ENCODE peak calls at places on chromosomes 6 and 20, in six cellular contexts. R is adrenal gland; C is CD8-positive, alpha-beta T cell; E is IMR-90; I is A549; Y is fibroblast of pulmonary artery. V is an unnamed sample.

GRCh38 chr6:149052350-149053106 is 265.0 kb upstream of the TAB2 start:
- DNase-seq in R (no peak), C (no peak), E (no peak), I (no peak), Y (no peak), V (no peak)

GRCh38 chr6:144568241-144568640 is 283.1 kb downstream of the UTRN start:
- DNase-seq in R (no peak), C (no peak), E (no peak), I (no peak), Y (peak; percentile 52), V (no peak)

GRCh38 chr6:53593001-53593488 is 48.1 kb upstream of the GCLC start:
- DNase-seq in R (no peak), C (no peak), E (peak; percentile 79), I (no peak), Y (peak; percentile 43), V (peak; percentile 60)

GRCh38 chr6:28764014-28764723 is 159.6 kb downstream of the TRIM27 start:
- DNase-seq in R (no peak), C (no peak), E (no peak), I (peak; percentile 57), Y (no peak), V (no peak)

GRCh38 chr20:61599061-61599930 is 347.2 kb downstream of the CDH4 start:
- DNase-seq in R (no peak), C (no peak), E (no peak), I (no peak), Y (no peak), V (peak; percentile 11)

GRCh38 chr6:15841937-15842698 is 179.3 kb upstream of the DTNBP1 start:
- DNase-seq in R (no peak), C (no peak), E (no peak), I (no peak), Y (no peak), V (no peak)

GRCh38 chr6:94454231-94454630 is 1034.9 kb upstream of the EPHA7 start:
- DNase-seq in R (no peak), C (no peak), E (no peak), I (no peak), Y (no peak), V (no peak)

GRCh38 chr6:26033942-26034354 is 53.3 kb upstream of the HFE start:
- DNase-seq in R (no peak), C (no peak), E (no peak), I (no peak), Y (no peak), V (no peak)

GRCh38 chr6:34151321-34152041 is 5.6 kb upstream of the GRM4 start:
- DNase-seq in R (no peak), C (no peak), E (no peak), I (no peak), Y (no peak), V (no peak)

GRCh38 chr20:23305098-23305497 is 45.5 kb upstream of the NXT1 start:
- DNase-seq in R (no peak), C (no peak), E (no peak), I (no peak), Y (peak; percentile 69), V (no peak)

GRCh38 chr6:31771992-31772358 is 5.2 kb downstream of the VWA7 start:
- DNase-seq in R (no peak), C (peak; percentile 36), E (peak; percentile 53), I (no peak), Y (peak; percentile 45), V (no peak)

GRCh38 chr6:28838289-28838633 is 85.5 kb downstream of the TRIM27 start:
- DNase-seq in R (peak; percentile 74), C (peak; percentile 52), E (peak; percentile 70), I (peak; percentile 74), Y (peak; percentile 82), V (peak; percentile 78)

GRCh38 chr6:44642870-44643522 is 255.5 kb downstream of the CDC5L start:
- DNase-seq in R (no peak), C (no peak), E (peak; percentile 18), I (peak; percentile 5), Y (no peak), V (no peak)

GRCh38 chr6:143673638-143674037 is 4.1 kb upstream of the PHACTR2 start:
- DNase-seq in R (no peak), C (no peak), E (peak; percentile 77), I (peak; percentile 77), Y (peak; percentile 81), V (peak; percentile 80)

GRCh38 chr20:17227199-17227535 is 327 bp downstream of the PCSK2 start:
- DNase-seq in R (no peak), C (no peak), E (no peak), I (no peak), Y (no peak), V (no peak)

GRCh38 chr6:130995783-130996447 is 67.1 kb downstream of the EPB41L2 start:
- DNase-seq in R (no peak), C (no peak), E (peak; percentile 29), I (no peak), Y (no peak), V (peak; percentile 46)

GRCh38 chr20:57682184-57683038 is 27.4 kb downstream of the PMEPA1 start:
- DNase-seq in R (no peak), C (no peak), E (no peak), I (no peak), Y (no peak), V (no peak)

GRCh38 chr6:20313960-20314530 is 87.6 kb upstream of the E2F3 start:
- DNase-seq in R (no peak), C (no peak), E (no peak), I (no peak), Y (no peak), V (peak; percentile 14)

GRCh38 chr6:444653-445275 is 53.2 kb downstream of the IRF4 start:
- DNase-seq in R (no peak), C (peak; percentile 74), E (no peak), I (no peak), Y (no peak), V (no peak)

GRCh38 chr6:25872804-25873203 is 1.2 kb downstream of the SLC17A3 start:
- DNase-seq in R (no peak), C (peak; percentile 54), E (no peak), I (no peak), Y (no peak), V (no peak)

GRCh38 chr6:22470454-22471368 is 98.7 kb upstream of the HDGFL1 start:
- DNase-seq in R (peak; percentile 37), C (no peak), E (peak; percentile 51), I (peak; percentile 35), Y (peak; percentile 73), V (peak; percentile 16)

GRCh38 chr20:59063358-59064213 is 21.0 kb upstream of the PRELID3B start:
- DNase-seq in R (no peak), C (no peak), E (peak; percentile 95), I (peak; percentile 42), Y (peak; percentile 80), V (peak; percentile 75)

GRCh38 chr20:56588996-56589395 is 40.1 kb upstream of the TFAP2C start:
- DNase-seq in R (no peak), C (no peak), E (no peak), I (no peak), Y (no peak), V (no peak)

DNA sequence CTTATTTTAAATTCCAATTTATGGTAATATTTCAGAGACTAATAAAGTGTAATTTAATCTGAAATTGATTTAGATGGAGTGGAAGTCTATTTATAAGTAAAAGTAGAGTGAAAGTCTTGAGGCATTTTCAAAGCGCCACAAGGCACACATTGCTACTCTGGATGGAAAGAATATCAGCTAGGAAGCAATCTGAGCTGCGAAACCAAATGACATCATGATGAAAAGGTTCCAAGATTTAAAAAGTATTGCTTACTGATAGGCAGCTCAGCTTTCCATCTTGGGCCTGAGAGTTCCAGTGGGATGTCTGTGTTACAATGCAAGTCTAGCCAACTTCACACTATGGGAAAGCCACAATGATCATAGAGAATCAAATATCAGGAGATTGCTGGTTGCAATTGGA is 127.0 kb upstream of the VGLL2 start:
- DNase-seq in R (no peak), C (no peak), E (no peak), I (no peak), Y (no peak), V (no peak)
- H3K4me3 ChIP-seq in R (no peak overlapping the region), C (no peak overlapping the region), E (no peak overlapping the region), I (no peak overlapping the region), Y (no peak overlapping the region), V (no peak overlapping the region)

GRCh38 chr6:112298021-112298745 is 43.8 kb upstream of the LAMA4 start:
- DNase-seq in R (no peak), C (no peak), E (peak; percentile 97), I (peak; percentile 45), Y (peak; percentile 88), V (peak; percentile 88)

GRCh38 chr6:112300888-112301287 is 46.2 kb upstream of the RFPL4B start:
- DNase-seq in R (no peak), C (no peak), E (no peak), I (no peak), Y (no peak), V (no peak)

GRCh38 chr6:112296694-112297093 is 42.3 kb upstream of the LAMA4 start:
- DNase-seq in R (no peak), C (no peak), E (peak; percentile 20), I (no peak), Y (no peak), V (no peak)

GRCh38 chr6:112298816-112299281 is 44.5 kb upstream of the LAMA4 start:
- DNase-seq in R (no peak), C (no peak), E (peak; percentile 94), I (peak; percentile 43), Y (peak; percentile 68), V (peak; percentile 67)

DNA sequence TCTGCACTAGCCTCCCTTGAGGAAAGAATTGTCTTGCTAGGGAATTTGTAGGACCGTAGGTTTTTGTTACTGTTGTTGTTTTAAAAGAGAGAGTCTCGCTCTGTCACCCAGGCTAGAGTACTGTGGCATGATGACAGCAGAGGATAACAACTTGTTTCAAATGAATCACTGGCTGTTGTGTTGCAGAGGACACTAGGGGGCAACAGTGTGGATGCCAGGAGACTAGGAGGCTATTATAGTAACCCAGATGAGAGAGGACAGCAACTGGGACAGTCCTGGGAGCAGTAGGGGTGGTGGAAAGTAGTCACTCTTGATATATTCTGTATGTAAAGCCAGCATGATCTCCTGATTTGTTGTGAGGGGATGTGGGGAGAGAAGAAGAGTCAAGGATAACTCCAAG is 41.8 kb upstream of the LAMA4 start:
- DNase-seq in R (no peak), C (no peak), E (peak; percentile 67), I (peak; percentile 35), Y (peak; percentile 59), V (peak; percentile 51)
- TF ChIP-seq CTCF in R (no peak), C (no peak), E (peak; percentile 65), I (peak; percentile 25), Y (peak; percentile 64), V (peak; percentile 63)

GRCh38 chr6:68559716-68560115 is 75.4 kb upstream of the ADGRB3 start:
- DNase-seq in R (no peak), C (no peak), E (no peak), I (no peak), Y (peak; percentile 1), V (no peak)
- H3K4me3 ChIP-seq in R (no peak overlapping the region), C (no peak overlapping the region), E (no peak overlapping the region), I (no peak overlapping the region), Y (no peak overlapping the region), V (no peak overlapping the region)

GRCh38 chr20:53639647-53640440 is 46.2 kb upstream of the ZNF217 start:
- DNase-seq in R (no peak), C (no peak), E (no peak), I (no peak), Y (no peak), V (no peak)

GRCh38 chr20:53645582-53645897 is 51.9 kb upstream of the ZNF217 start:
- DNase-seq in R (no peak), C (no peak), E (no peak), I (no peak), Y (no peak), V (no peak)

GRCh38 chr20:53643031-53643832 is 49.6 kb upstream of the ZNF217 start:
- DNase-seq in R (peak; percentile 39), C (peak; percentile 77), E (peak; percentile 80), I (peak; percentile 87), Y (peak; percentile 83), V (peak; percentile 84)

GRCh38 chr20:53639128-53639527 is 45.5 kb upstream of the ZNF217 start:
- DNase-seq in R (no peak), C (no peak), E (no peak), I (no peak), Y (no peak), V (no peak)

GRCh38 chr20:53642196-53643030 is 48.8 kb upstream of the ZNF217 start:
- DNase-seq in R (peak; percentile 43), C (peak; percentile 52), E (peak; percentile 50), I (peak; percentile 90), Y (peak; percentile 74), V (peak; percentile 84)
- TF ChIP-seq CTCF in R (no peak), C (no peak), E (no peak), I (no peak), Y (no peak), V (no peak)

V was measured in fibroblast of villous mesenchyme.